ENCODE peak calls at places on chromosomes 16 and 17, in six cellular contexts. F is OCI-LY7, U is NCI-H1048, P is SHP77, B is coronary artery, O is AG04450. H is an unnamed sample.

GRCh38 chr16:51875834-51876725 is 670.9 kb downstream of the TOX3 start:
- DNase-seq in F (no peak), U (no peak), P (no peak), B (no peak), O (no peak), H (no peak)

GRCh38 chr17:69761767-69762321 is 313.2 kb upstream of the KCNJ16 start:
- DNase-seq in F (no peak), U (no peak), P (no peak), B (no peak), O (peak), H (no peak)

GRCh38 chr17:49363251-49363650 is 1.2 kb upstream of the ZNF652 start:
- DNase-seq in F (no peak), U (no peak), P (no peak), B (no peak), O (no peak), H (no peak)

GRCh38 chr17:21301593-21302550 is 17.4 kb downstream of the MAP2K3 start:
- DNase-seq in F (no peak), U (no peak), P (peak), B (no peak), O (no peak), H (no peak)

GRCh38 chr16:58510097-58510775 is 5.1 kb upstream of the SETD6 start:
- DNase-seq in F (no peak), U (no peak), P (no peak), B (no peak), O (no peak), H (no peak)

GRCh38 chr16:48291303-48291702 is 44.0 kb upstream of the ABCC11 start:
- DNase-seq in F (no peak), U (no peak), P (no peak), B (no peak), O (no peak), H (no peak)

GRCh38 chr17:79928502-79929256 is 89.4 kb upstream of the CBX4 start:
- DNase-seq in F (no peak), U (no peak), P (no peak), B (no peak), O (no peak), H (no peak)

GRCh38 chr17:54992797-54993639 is 24.5 kb downstream of the STXBP4 start:
- DNase-seq in F (peak), U (peak), P (peak), B (no peak), O (no peak), H (peak)

GRCh38 chr17:33220031-33220430 is 73.1 kb downstream of the ASIC2 start:
- DNase-seq in F (no peak), U (no peak), P (no peak), B (no peak), O (no peak), H (no peak)

GRCh38 chr16:30740364-30741251 is 7.6 kb upstream of the PHKG2 start:
- DNase-seq in F (no peak), U (peak), P (no peak), B (peak), O (no peak), H (peak)

H was measured in OCI-M1.